ENCODE peak calls at places on chromosomes 6 and 20, in nine cellular contexts. X is fibroblast of mammary gland, L is HFF-Myc, O is heart right ventricle, M is mammary epithelial cell, T is fibroblast of the aortic adventitia, N is NCI-H2081, R is NB4, C is C1 segment of cervical spinal cord. S is an unnamed sample.

GRCh38 chr6:17928514-17929430 is 58.7 kb downstream of the KIF13A start:
- DNase-seq in X (peak; percentile 51), L (no peak), O (no peak), M (peak; percentile 30), T (peak; percentile 78), N (no peak), R (no peak), C (no peak), S (no peak)

GRCh38 chr6:65558071-65558470 is 149.0 kb downstream of the EYS start:
- DNase-seq in X (no peak), L (no peak), O (no peak), M (no peak), T (no peak), N (no peak), R (no peak), C (no peak), S (no peak)

GRCh38 chr6:169800116-169800667 is 48.8 kb downstream of the ERMARD start:
- DNase-seq in X (no peak), L (no peak), O (no peak), M (no peak), T (peak; percentile 43), N (no peak), R (no peak), C (no peak), S (no peak)

GRCh38 chr6:161489626-161490306 is 215.9 kb upstream of the AGPAT4 start:
- DNase-seq in X (no peak), L (no peak), O (no peak), M (no peak), T (no peak), N (no peak), R (no peak), C (no peak), S (no peak)

GRCh38 chr6:154767419-154767818 is 34.2 kb downstream of the SCAF8 start:
- DNase-seq in X (no peak), L (no peak), O (no peak), M (no peak), T (no peak), N (no peak), R (no peak), C (no peak), S (no peak)

GRCh38 chr20:4469910-4470309 is 251.8 kb upstream of the PRND start:
- DNase-seq in X (no peak), L (no peak), O (no peak), M (no peak), T (peak; percentile 10), N (no peak), R (no peak), C (no peak), S (no peak)

GRCh38 chr6:22569281-22570184 is at the start of gene HDGFL1:
- DNase-seq in X (no peak), L (no peak), O (no peak), M (no peak), T (no peak), N (no peak), R (no peak), C (no peak), S (no peak)

GRCh38 chr20:23414526-23415188 is 6.6 kb downstream of the NAPB start:
- DNase-seq in X (no peak), L (no peak), O (no peak), M (no peak), T (no peak), N (no peak), R (no peak), C (no peak), S (no peak)

GRCh38 chr6:2448826-2449571 is 203.6 kb upstream of the GMDS start:
- DNase-seq in X (peak; percentile 89), L (peak; percentile 87), O (peak; percentile 36), M (peak; percentile 64), T (peak; percentile 83), N (peak; percentile 68), R (peak; percentile 82), C (no peak), S (no peak)

GRCh38 chr20:53949319-53949839 is 121.0 kb downstream of the BCAS1 start:
- DNase-seq in X (peak; percentile 95), L (peak; percentile 41), O (peak; percentile 41), M (peak; percentile 92), T (peak; percentile 91), N (no peak), R (peak; percentile 80), C (no peak), S (no peak)

GRCh38 chr6:5958948-5959347 is 47.8 kb downstream of the NRN1 start:
- DNase-seq in X (no peak), L (no peak), O (no peak), M (no peak), T (no peak), N (no peak), R (no peak), C (no peak), S (no peak)

GRCh38 chr6:5672581-5673011 is 334.1 kb downstream of the NRN1 start:
- DNase-seq in X (peak; percentile 93), L (peak; percentile 81), O (no peak), M (peak; percentile 88), T (peak; percentile 87), N (no peak), R (no peak), C (no peak), S (no peak)

GRCh38 chr6:109308018-109308492 is 74.2 kb downstream of the CD164 start:
- DNase-seq in X (peak; percentile 98), L (no peak), O (peak; percentile 51), M (peak; percentile 58), T (peak; percentile 94), N (no peak), R (peak; percentile 85), C (no peak), S (no peak)

GRCh38 chr6:25992413-25993037 is 29.9 kb downstream of the TRIM38 start:
- DNase-seq in X (peak; percentile 89), L (peak; percentile 56), O (peak; percentile 95), M (peak; percentile 88), T (peak; percentile 90), N (peak; percentile 90), R (peak; percentile 96), C (peak; percentile 29), S (peak; percentile 89)

GRCh38 chr6:15491255-15491985 is 171.4 kb downstream of the DTNBP1 start:
- DNase-seq in X (peak; percentile 83), L (no peak), O (peak; percentile 84), M (peak; percentile 29), T (peak; percentile 84), N (peak; percentile 54), R (peak; percentile 69), C (no peak), S (peak; percentile 78)

GRCh38 chr6:32932132-32932868 is 8.5 kb downstream of the HLA-DMB start:
- DNase-seq in X (peak; percentile 42), L (no peak), O (no peak), M (no peak), T (peak; percentile 63), N (no peak), R (no peak), C (no peak), S (no peak)

GRCh38 chr20:19491241-19491640 is 266.8 kb upstream of the RIN2 start:
- DNase-seq in X (no peak), L (no peak), O (no peak), M (no peak), T (no peak), N (no peak), R (no peak), C (no peak), S (no peak)

GRCh38 chr20:53918010-53918311 is 152.4 kb downstream of the BCAS1 start:
- DNase-seq in X (no peak), L (no peak), O (no peak), M (no peak), T (no peak), N (no peak), R (no peak), C (no peak), S (no peak)

GRCh38 chr6:19838442-19839236 is 1.5 kb downstream of the ID4 start:
- DNase-seq in X (no peak), L (no peak), O (no peak), M (peak; percentile 33), T (no peak), N (peak; percentile 68), R (no peak), C (no peak), S (no peak)

GRCh38 chr6:73180718-73181619 is 44.3 kb downstream of the KHDC1L start:
- DNase-seq in X (peak; percentile 75), L (peak; percentile 66), O (no peak), M (peak; percentile 59), T (peak; percentile 85), N (peak; percentile 45), R (peak; percentile 70), C (no peak), S (peak; percentile 12)

S was measured in occipital lobe.